ENCODE peak calls at places on chromosomes 4 and X, in eight cellular contexts. A is CD4-positive, alpha-beta T cell; D is T-helper 9 cell; L is CD14-positive monocyte; V is A172; F is hippocampal formation; Q is putamen; T is WERI-Rb-1. K is an unnamed sample.

GRCh38 chrX:134622813-134623185 is 35.5 kb downstream of the PLAC1 start:
- DNase-seq in Q (no peak), V (no peak), L (no peak), F (no peak), A (no peak), T (no peak), D (no peak), K (peak)

GRCh38 chr4:168795346-168795745 is 214.7 kb downstream of the CBR4 start:
- DNase-seq in Q (no peak), V (no peak), A (no peak), L (no peak), D (no peak), T (no peak), F (no peak), K (peak)

GRCh38 chr4:183984561-183984960 is 79.5 kb downstream of the STOX2 start:
- DNase-seq in D (no peak), Q (no peak), F (no peak), L (no peak), T (no peak), V (no peak), A (no peak), K (no peak)

GRCh38 chrX:131895807-131896206 is 127.3 kb upstream of the STK26 start:
- DNase-seq in L (no peak), F (no peak), V (no peak), D (no peak), Q (no peak), A (no peak), T (no peak), K (no peak)

GRCh38 chr4:85953651-85954018 is 406.2 kb downstream of the MAPK10 start:
- DNase-seq in T (no peak), L (no peak), A (no peak), D (no peak), F (no peak), Q (no peak), V (peak), K (peak)

GRCh38 chr4:147963839-147964238 is 232.0 kb downstream of the ARHGAP10 start:
- DNase-seq in F (no peak), L (no peak), Q (no peak), D (no peak), V (no peak), A (no peak), T (no peak), K (no peak)

GRCh38 chrX:10722804-10723364 is 102.5 kb upstream of the MID1 start:
- DNase-seq in F (peak), L (no peak), V (peak), T (peak), D (peak), Q (peak), A (peak), K (peak)

GRCh38 chrX:10051866-10052265 is 84.7 kb downstream of the CLDN34 start:
- DNase-seq in F (no peak), L (no peak), Q (no peak), A (no peak), T (no peak), D (no peak), V (no peak), K (no peak)